ENCODE peak calls at places on chromosomes 6 and 20, in six cellular contexts. W is left lung; U is tibial nerve; K is SJSA1; N is HuH-7.5; P is stimulated activated CD4-positive, alpha-beta T cell treated with anti-CD3 and anti-CD28 coated beads, Interleukin-12 subunit alpha, Interleukin-12 subunit beta, amount 100 ng/mL, for 4 hours. Z is an unnamed sample.
A peak's percentile ranks its signal among the peaks of the same experiment; 100 is the strongest.

GRCh38 chr6:107179004-107179403 is 63.7 kb upstream of the BEND3 start:
- DNase-seq in W (no peak), U (no peak), K (no peak), N (no peak), P (no peak), Z (no peak)

GRCh38 chr6:25889877-25890853 is 16.1 kb upstream of the SLC17A3 start:
- DNase-seq in W (no peak), U (no peak), K (no peak), N (no peak), P (no peak), Z (peak; percentile 22)

GRCh38 chr6:163416640-163417253 is 2.2 kb downstream of the QKI start:
- DNase-seq in W (no peak), U (no peak), K (no peak), N (no peak), P (no peak), Z (no peak)

GRCh38 chr20:44054118-44054517 is 132.9 kb downstream of the JPH2 start:
- DNase-seq in W (no peak), U (no peak), K (no peak), N (no peak), P (no peak), Z (no peak)

GRCh38 chr6:121533321-121533841 is 97.9 kb downstream of the GJA1 start:
- DNase-seq in W (no peak), U (no peak), K (no peak), N (no peak), P (no peak), Z (no peak)

GRCh38 chr6:17035257-17035757 is 66.5 kb upstream of the STMND1 start:
- DNase-seq in W (no peak), U (no peak), K (no peak), N (no peak), P (no peak), Z (no peak)

GRCh38 chr20:10314198-10314597 is 95.6 kb downstream of the SNAP25 start:
- DNase-seq in W (no peak), U (no peak), K (no peak), N (no peak), P (no peak), Z (no peak)

GRCh38 chr20:9926007-9926406 is 87.1 kb upstream of the PAK5 start:
- DNase-seq in W (no peak), U (no peak), K (no peak), N (no peak), P (no peak), Z (no peak)

GRCh38 chr6:68238097-68238597 is 396.9 kb upstream of the ADGRB3 start:
- DNase-seq in W (no peak), U (no peak), K (no peak), N (no peak), P (no peak), Z (no peak)

GRCh38 chr6:130517444-130517931 is 151.7 kb downstream of the TMEM200A start:
- DNase-seq in W (no peak), U (no peak), K (no peak), N (no peak), P (no peak), Z (no peak)

GRCh38 chr6:47552319-47552718 is 74.7 kb downstream of the CD2AP start:
- DNase-seq in W (no peak), U (no peak), K (no peak), N (no peak), P (no peak), Z (no peak)

GRCh38 chr6:107534762-107535161 is 44.8 kb downstream of the SOBP start:
- DNase-seq in W (no peak), U (no peak), K (no peak), N (no peak), P (no peak), Z (no peak)

GRCh38 chr20:23205221-23205620 is 119.1 kb upstream of the CD93 start:
- DNase-seq in W (no peak), U (no peak), K (no peak), N (no peak), P (no peak), Z (no peak)

GRCh38 chr6:168258795-168259194 is 60.8 kb downstream of the DACT2 start:
- DNase-seq in W (no peak), U (no peak), K (peak; percentile 9), N (no peak), P (no peak), Z (no peak)

GRCh38 chr6:15508363-15509330 is 154.2 kb downstream of the DTNBP1 start:
- DNase-seq in W (no peak), U (no peak), K (no peak), N (no peak), P (no peak), Z (no peak)

GRCh38 chr6:73943401-73943800 is 247.4 kb downstream of the CD109 start:
- DNase-seq in W (no peak), U (no peak), K (no peak), N (no peak), P (no peak), Z (no peak)

GRCh38 chr20:56748476-56749377 is 119.6 kb downstream of the TFAP2C start:
- DNase-seq in W (no peak), U (no peak), K (no peak), N (no peak), P (no peak), Z (no peak)

GRCh38 chr6:147201885-147202515 is 2.2 kb upstream of the STXBP5 start:
- DNase-seq in W (peak; percentile 38), U (no peak), K (no peak), N (no peak), P (no peak), Z (no peak)

GRCh38 chr6:167210375-167211295 is 52.9 kb upstream of the GPR31 start:
- DNase-seq in W (no peak), U (no peak), K (no peak), N (peak; percentile 63), P (no peak), Z (no peak)

GRCh38 chr6:73024598-73024997 is 200.7 kb downstream of the KHDC1L start:
- DNase-seq in W (no peak), U (no peak), K (no peak), N (no peak), P (no peak), Z (no peak)

GRCh38 chr20:22524393-22525015 is 59.9 kb downstream of the FOXA2 start:
- DNase-seq in W (no peak), U (no peak), K (no peak), N (no peak), P (no peak), Z (no peak)

GRCh38 chr20:56630086-56630493 is 984 bp downstream of the TFAP2C start:
- DNase-seq in W (peak; percentile 79), U (no peak), K (no peak), N (peak; percentile 60), P (no peak), Z (peak; percentile 59)

GRCh38 chr20:9520096-9520495 is 5.7 kb downstream of the LAMP5 start:
- DNase-seq in W (no peak), U (no peak), K (no peak), N (no peak), P (no peak), Z (no peak)

GRCh38 chr6:139872635-139873034 is 498.2 kb upstream of the CITED2 start:
- DNase-seq in W (no peak), U (no peak), K (no peak), N (no peak), P (no peak), Z (no peak)

GRCh38 chr6:161536141-161536735 is 262.4 kb upstream of the AGPAT4 start:
- DNase-seq in W (no peak), U (no peak), K (no peak), N (no peak), P (no peak), Z (no peak)

GRCh38 chr6:54285595-54285994 is 22.6 kb upstream of the TINAG start:
- DNase-seq in W (no peak), U (no peak), K (no peak), N (no peak), P (no peak), Z (no peak)

GRCh38 chr6:20205722-20206154 is 6.5 kb downstream of the MBOAT1 start:
- DNase-seq in W (peak; percentile 51), U (no peak), K (no peak), N (no peak), P (no peak), Z (no peak)

GRCh38 chr6:7919871-7920270 is 9.3 kb upstream of the TXNDC5 start:
- DNase-seq in W (no peak), U (no peak), K (no peak), N (no peak), P (peak; percentile 38), Z (no peak)

GRCh38 chr6:149723771-149724417 is 6.0 kb upstream of the LATS1 start:
- DNase-seq in W (no peak), U (no peak), K (peak; percentile 69), N (no peak), P (no peak), Z (no peak)

GRCh38 chr6:118489990-118490389 is 58.1 kb upstream of the PLN start:
- DNase-seq in W (no peak), U (no peak), K (no peak), N (no peak), P (no peak), Z (no peak)